ENCODE peak calls at places on chromosomes 7 and 10, in five cellular contexts. F is mesenchymal stem cell, X is H1, Z is trophoblast cell, W is H9. Y is an unnamed sample.

GRCh38 chr10:78559514-78560392 is 509.0 kb upstream of the ZMIZ1 start:
- DNase-seq in F (no peak), X (no peak), Z (no peak), W (peak; percentile 42), Y (no peak)

GRCh38 chr7:27576360-27576944 is 86.2 kb downstream of the HIBADH start:
- DNase-seq in F (peak; percentile 52), X (no peak), Z (peak; percentile 81), W (no peak), Y (peak; percentile 27)

GRCh38 chr7:140342732-140343514 is 55.4 kb downstream of the SLC37A3 start:
- DNase-seq in F (peak; percentile 46), X (no peak), Z (peak; percentile 44), W (peak; percentile 73), Y (no peak)

GRCh38 chr7:100799037-100799896 is 28.1 kb downstream of the EPHB4 start:
- DNase-seq in F (peak; percentile 63), X (no peak), Z (peak; percentile 60), W (peak; percentile 79), Y (peak; percentile 39)

GRCh38 chr7:128833148-128833938 is 3.1 kb downstream of the FLNC start:
- DNase-seq in F (peak; percentile 90), X (no peak), Z (no peak), W (peak; percentile 64), Y (no peak)

GRCh38 chr10:34637419-34637911 is 177.6 kb downstream of the PARD3 start:
- DNase-seq in F (peak; percentile 50), X (peak; percentile 62), Z (peak; percentile 71), W (peak; percentile 81), Y (peak; percentile 82)

GRCh38 chr7:27110163-27110976 is 7.9 kb upstream of the HOXA2 start:
- DNase-seq in F (peak; percentile 67), X (no peak), Z (no peak), W (peak; percentile 71), Y (no peak)

GRCh38 chr10:24465899-24466615 is 257.1 kb downstream of the KIAA1217 start:
- DNase-seq in F (peak; percentile 90), X (no peak), Z (peak; percentile 76), W (no peak), Y (no peak)

GRCh38 chr10:110416776-110417732 is 80.7 kb upstream of the DUSP5 start:
- DNase-seq in F (no peak), X (no peak), Z (no peak), W (no peak), Y (no peak)

GRCh38 chr7:55127135-55127551 is 108.3 kb downstream of the EGFR start:
- DNase-seq in F (no peak), X (no peak), Z (no peak), W (no peak), Y (no peak)

GRCh38 chr7:26360606-26361005 is 68.9 kb downstream of the SNX10 start:
- DNase-seq in F (no peak), X (no peak), Z (peak; percentile 55), W (no peak), Y (no peak)

GRCh38 chr7:106216517-106217088 is 68.2 kb downstream of the NAMPT start:
- DNase-seq in F (peak; percentile 93), X (no peak), Z (peak; percentile 18), W (no peak), Y (no peak)

GRCh38 chr7:2544541-2545188 is 10.7 kb downstream of the BRAT1 start:
- DNase-seq in F (no peak), X (no peak), Z (no peak), W (no peak), Y (no peak)

GRCh38 chr10:10846476-10846875 is 171.2 kb upstream of the CELF2 start:
- DNase-seq in F (no peak), X (no peak), Z (no peak), W (no peak), Y (no peak)

GRCh38 chr10:95605163-95605562 is 44.0 kb upstream of the SORBS1 start:
- DNase-seq in F (peak; percentile 8), X (no peak), Z (no peak), W (no peak), Y (no peak)

GRCh38 chr10:35300063-35300699 is 36.1 kb upstream of the CCNY start:
- DNase-seq in F (peak; percentile 22), X (peak; percentile 5), Z (peak; percentile 34), W (no peak), Y (no peak)

GRCh38 chr7:85699482-85699881 is 512.6 kb upstream of the SEMA3D start:
- DNase-seq in F (no peak), X (no peak), Z (no peak), W (no peak), Y (no peak)

GRCh38 chr7:47553309-47553708 is 28.6 kb downstream of the TNS3 start:
- DNase-seq in F (peak; percentile 78), X (no peak), Z (no peak), W (no peak), Y (no peak)

GRCh38 chr7:158564648-158565005 is 23.0 kb downstream of the PTPRN2 start:
- DNase-seq in F (no peak), X (no peak), Z (no peak), W (no peak), Y (no peak)

GRCh38 chr7:149126662-149127321 is 668 bp upstream of the ZNF425 start:
- DNase-seq in F (no peak), X (no peak), Z (peak; percentile 30), W (no peak), Y (no peak)

GRCh38 chr7:96407427-96407826 is 85.5 kb upstream of the SLC25A13 start:
- DNase-seq in F (peak; percentile 11), X (no peak), Z (peak; percentile 29), W (no peak), Y (no peak)

GRCh38 chr10:5694573-5694972 is 9.9 kb downstream of the TASOR2 start:
- DNase-seq in F (no peak), X (no peak), Z (no peak), W (no peak), Y (no peak)

GRCh38 chr7:98418636-98419315 is 17.9 kb upstream of the BAIAP2L1 start:
- DNase-seq in F (peak; percentile 96), X (no peak), Z (peak; percentile 85), W (no peak), Y (no peak)

GRCh38 chr10:576130-576465 is 113.4 kb downstream of the DIP2C start:
- DNase-seq in F (no peak), X (no peak), Z (no peak), W (no peak), Y (no peak)

GRCh38 chr7:18872344-18872743 is 245.1 kb downstream of the TWIST1 start:
- DNase-seq in F (no peak), X (no peak), Z (no peak), W (no peak), Y (no peak)

DNA sequence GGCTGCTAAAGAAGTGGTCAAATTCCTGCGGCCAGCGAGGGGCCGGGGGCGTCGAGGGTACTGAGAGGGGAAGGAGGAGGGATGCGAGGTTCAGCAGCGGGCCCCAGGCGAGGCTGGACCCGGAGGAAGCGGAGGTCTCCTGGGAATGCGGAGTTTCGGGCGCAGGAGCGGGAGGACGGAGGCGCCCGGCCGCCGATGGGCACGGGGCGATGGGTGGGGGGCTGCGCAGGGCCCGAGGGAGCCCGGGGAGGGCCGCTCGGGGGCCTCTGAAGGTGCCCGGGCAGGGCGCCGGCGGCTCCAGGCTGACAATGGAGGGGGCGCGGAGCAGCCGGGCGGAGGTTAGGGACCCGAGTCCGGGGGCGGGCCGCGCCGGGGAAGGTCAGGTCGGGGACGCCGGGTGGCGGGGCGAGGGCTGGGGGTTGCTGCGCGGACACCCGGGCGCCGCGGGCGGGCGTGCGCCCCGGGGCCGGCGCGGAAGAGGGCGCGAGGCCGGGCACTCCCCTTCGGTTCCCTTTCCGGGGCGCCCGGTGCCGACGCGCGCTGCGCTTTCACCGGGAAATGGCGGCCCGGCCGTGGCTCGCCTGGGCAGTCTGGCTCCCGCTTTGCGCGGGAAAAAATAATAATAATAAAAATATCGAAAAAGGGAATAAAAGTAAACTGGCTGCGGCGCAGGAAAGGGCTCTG is 708 bp downstream of the MACROH2A2 start:
- DNase-seq in F (peak; percentile 22), X (no peak), Z (no peak), W (peak; percentile 42), Y (peak; percentile 45)
- H3K4me2 ChIP-seq in F (peak overlapping the region; percentile 52), X (peak overlapping the region; percentile 96), Z (peak overlapping the region; percentile 87), W (peak overlapping the region; percentile 70), Y (peak overlapping the region; percentile 76)

GRCh38 chr7:24373556-24373955 is 89.6 kb downstream of the NPY start:
- DNase-seq in F (no peak), X (no peak), Z (no peak), W (no peak), Y (no peak)

GRCh38 chr7:24368161-24368560 is 84.2 kb downstream of the NPY start:
- DNase-seq in F (no peak), X (no peak), Z (no peak), W (no peak), Y (no peak)

GRCh38 chr7:24370541-24370940 is 86.6 kb downstream of the NPY start:
- DNase-seq in F (no peak), X (no peak), Z (no peak), W (no peak), Y (no peak)

GRCh38 chr7:24372973-24373372 is 89.0 kb downstream of the NPY start:
- DNase-seq in F (no peak), X (no peak), Z (no peak), W (no peak), Y (no peak)
- H2BK12ac ChIP-seq in F (no peak overlapping the region), X (peak overlapping the region; percentile 72), Z (no peak overlapping the region), W (no peak overlapping the region), Y (no peak overlapping the region)

DNA sequence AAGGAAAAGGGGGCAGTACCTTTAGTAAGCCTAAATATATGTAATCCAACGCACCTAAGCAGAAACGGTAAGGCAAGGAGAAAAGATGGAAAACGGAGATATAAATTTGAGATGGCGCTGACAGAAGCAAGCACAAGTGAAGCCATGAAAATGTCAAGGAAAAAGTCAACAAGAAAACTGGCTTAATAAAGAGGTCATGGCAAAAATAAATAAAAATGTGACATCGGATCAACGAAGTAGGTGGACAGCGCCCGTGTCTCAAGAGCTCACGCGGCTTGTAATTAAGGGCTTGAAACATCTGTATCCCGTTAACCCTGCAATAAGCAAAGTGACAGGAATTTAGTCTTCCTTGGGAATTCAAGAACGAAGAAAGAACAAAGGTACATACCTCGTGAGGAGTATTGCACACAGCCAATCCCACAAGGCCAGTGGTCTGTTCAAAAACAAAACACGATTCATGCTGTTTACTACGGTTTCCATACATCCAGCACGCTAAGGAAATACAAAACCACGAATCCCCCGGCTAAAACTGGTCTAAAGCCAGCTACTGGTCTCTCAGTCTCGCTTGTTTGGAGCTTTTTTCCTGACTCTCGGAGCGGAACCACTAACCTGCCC is 495 bp downstream of the NDUFA5 start:
- DNase-seq in F (no peak), X (no peak), Z (no peak), W (no peak), Y (no peak)
- H2BK5ac ChIP-seq in F (no peak overlapping the region), X (peak overlapping the region; percentile 82), Z (no peak overlapping the region), W (no peak overlapping the region), Y (no peak overlapping the region)

DNA sequence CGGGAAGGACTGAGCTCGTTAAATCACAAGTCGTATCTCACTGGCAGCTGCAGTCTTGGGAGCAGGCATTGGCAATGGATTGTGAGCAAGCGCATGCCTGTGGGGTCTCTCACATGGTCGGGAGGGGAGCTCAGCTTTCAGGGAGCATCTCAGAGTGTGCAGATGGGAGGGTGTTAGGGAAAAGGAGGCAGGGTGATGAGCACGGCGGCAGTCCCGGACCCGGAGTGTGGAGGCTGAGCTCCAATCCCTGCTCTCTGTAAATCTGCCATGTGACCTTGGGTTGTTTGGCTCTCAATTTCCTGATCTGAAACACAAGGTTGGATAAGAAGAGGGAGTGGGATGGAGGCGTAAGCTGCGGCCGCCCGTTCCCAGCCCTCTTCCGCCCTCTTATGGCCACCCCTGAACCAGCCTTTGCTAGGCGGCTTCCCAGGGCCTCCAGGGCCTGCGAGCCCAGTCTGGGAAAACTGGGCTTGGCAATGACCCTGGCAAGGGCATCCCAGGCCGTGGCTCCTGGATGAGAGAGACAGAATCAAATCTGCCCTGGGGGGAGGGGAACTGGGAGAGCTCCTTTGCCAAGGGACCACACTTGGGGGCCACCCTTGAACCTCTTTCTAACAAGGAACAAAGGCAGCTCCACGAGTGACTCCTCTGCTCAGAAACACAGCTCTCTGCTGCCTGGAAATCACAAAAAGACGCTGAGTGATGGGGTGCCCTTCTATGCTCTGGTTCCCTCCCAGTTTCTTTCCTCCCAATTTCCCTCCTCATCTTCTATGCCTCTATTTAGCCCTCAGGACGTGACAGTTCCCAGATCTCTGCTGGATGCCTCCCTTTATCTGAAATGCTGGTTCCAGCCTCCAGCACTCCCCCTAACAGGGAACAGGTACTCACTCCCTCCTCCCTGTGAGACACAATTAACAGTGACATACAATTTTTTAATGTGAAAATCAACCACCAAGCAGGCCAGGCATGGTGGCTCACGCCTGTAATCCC is 41.7 kb upstream of the LOXL4 start:
- DNase-seq in F (peak; percentile 81), X (peak; percentile 58), Z (peak; percentile 72), W (peak; percentile 88), Y (peak; percentile 60)
- H3K4me2 ChIP-seq in F (peak overlapping the region; percentile 75), X (peak overlapping the region; percentile 68), Z (peak overlapping the region; percentile 34), W (peak overlapping the region; percentile 15), Y (peak overlapping the region; percentile 38)